ENCODE peak calls at places on chromosomes 6 and 20, in eight cellular contexts. One of them, this sample, is unnamed.

GRCh38 chr6:113428702-113429101 is 428.4 kb upstream of the MARCKS start:
- DNase-seq in HS-5: no peak
- DNase-seq in right atrium auricular region: no peak
- DNase-seq in Calu3: peak; percentile 4
- DNase-seq in AG10803: no peak
- DNase-seq in stimulated activated CD4-positive, alpha-beta T cell treated with anti-CD3 and anti-CD28 coated beads, TNF-alpha, amount 100 ng/mL, for 48 hours: no peak
- DNase-seq in left ventricle myocardium superior: no peak
- DNase-seq in activated CD4-positive, alpha-beta T cell treated with anti-CD3 and anti-CD28 coated beads, Interleukin-2, amount 10 ng/mL, durations not matched to agents 7 days and 5 days: no peak
- DNase-seq in this sample: no peak

GRCh38 chr20:53322651-53323050 is 271.0 kb downstream of the ZNF217 start:
- DNase-seq in activated CD4-positive, alpha-beta T cell treated with anti-CD3 and anti-CD28 coated beads, Interleukin-2, amount 10 ng/mL, durations not matched to agents 7 days and 5 days: peak; percentile 15
- DNase-seq in right atrium auricular region: no peak
- DNase-seq in Calu3: no peak
- DNase-seq in stimulated activated CD4-positive, alpha-beta T cell treated with anti-CD3 and anti-CD28 coated beads, TNF-alpha, amount 100 ng/mL, for 48 hours: no peak
- DNase-seq in HS-5: no peak
- DNase-seq in AG10803: no peak
- DNase-seq in left ventricle myocardium superior: no peak
- DNase-seq in this sample: no peak

GRCh38 chr6:33204415-33205171 is at the start of gene HSD17B8:
- DNase-seq in AG10803: peak; percentile 86
- DNase-seq in HS-5: no peak
- DNase-seq in stimulated activated CD4-positive, alpha-beta T cell treated with anti-CD3 and anti-CD28 coated beads, TNF-alpha, amount 100 ng/mL, for 48 hours: peak; percentile 85
- DNase-seq in left ventricle myocardium superior: peak; percentile 97
- DNase-seq in activated CD4-positive, alpha-beta T cell treated with anti-CD3 and anti-CD28 coated beads, Interleukin-2, amount 10 ng/mL, durations not matched to agents 7 days and 5 days: peak; percentile 93
- DNase-seq in Calu3: peak; percentile 99
- DNase-seq in right atrium auricular region: peak; percentile 95
- DNase-seq in this sample: peak; percentile 53

GRCh38 chr6:97049254-97050004 is 124.9 kb downstream of the KLHL32 start:
- DNase-seq in AG10803: no peak
- DNase-seq in right atrium auricular region: no peak
- DNase-seq in stimulated activated CD4-positive, alpha-beta T cell treated with anti-CD3 and anti-CD28 coated beads, TNF-alpha, amount 100 ng/mL, for 48 hours: no peak
- DNase-seq in left ventricle myocardium superior: no peak
- DNase-seq in Calu3: no peak
- DNase-seq in activated CD4-positive, alpha-beta T cell treated with anti-CD3 and anti-CD28 coated beads, Interleukin-2, amount 10 ng/mL, durations not matched to agents 7 days and 5 days: no peak
- DNase-seq in HS-5: no peak
- DNase-seq in this sample: no peak

GRCh38 chr6:127868338-127868737 is 32.5 kb downstream of the THEMIS start:
- DNase-seq in AG10803: peak; percentile 34
- DNase-seq in right atrium auricular region: no peak
- DNase-seq in Calu3: no peak
- DNase-seq in stimulated activated CD4-positive, alpha-beta T cell treated with anti-CD3 and anti-CD28 coated beads, TNF-alpha, amount 100 ng/mL, for 48 hours: no peak
- DNase-seq in HS-5: peak; percentile 20
- DNase-seq in activated CD4-positive, alpha-beta T cell treated with anti-CD3 and anti-CD28 coated beads, Interleukin-2, amount 10 ng/mL, durations not matched to agents 7 days and 5 days: no peak
- DNase-seq in left ventricle myocardium superior: no peak
- DNase-seq in this sample: no peak

GRCh38 chr6:7238526-7238899 is 74.5 kb downstream of the SSR1 start:
- DNase-seq in activated CD4-positive, alpha-beta T cell treated with anti-CD3 and anti-CD28 coated beads, Interleukin-2, amount 10 ng/mL, durations not matched to agents 7 days and 5 days: no peak
- DNase-seq in Calu3: no peak
- DNase-seq in HS-5: no peak
- DNase-seq in AG10803: no peak
- DNase-seq in stimulated activated CD4-positive, alpha-beta T cell treated with anti-CD3 and anti-CD28 coated beads, TNF-alpha, amount 100 ng/mL, for 48 hours: no peak
- DNase-seq in left ventricle myocardium superior: no peak
- DNase-seq in right atrium auricular region: no peak
- DNase-seq in this sample: no peak

GRCh38 chr6:75204959-75205775 is 686 bp downstream of the COL12A1 start:
- DNase-seq in stimulated activated CD4-positive, alpha-beta T cell treated with anti-CD3 and anti-CD28 coated beads, TNF-alpha, amount 100 ng/mL, for 48 hours: no peak
- DNase-seq in activated CD4-positive, alpha-beta T cell treated with anti-CD3 and anti-CD28 coated beads, Interleukin-2, amount 10 ng/mL, durations not matched to agents 7 days and 5 days: no peak
- DNase-seq in HS-5: no peak
- DNase-seq in right atrium auricular region: no peak
- DNase-seq in Calu3: peak; percentile 54
- DNase-seq in left ventricle myocardium superior: no peak
- DNase-seq in AG10803: peak; percentile 75
- DNase-seq in this sample: no peak

GRCh38 chr6:93416575-93417420 is 2.6 kb downstream of the EPHA7 start:
- DNase-seq in activated CD4-positive, alpha-beta T cell treated with anti-CD3 and anti-CD28 coated beads, Interleukin-2, amount 10 ng/mL, durations not matched to agents 7 days and 5 days: no peak
- DNase-seq in right atrium auricular region: no peak
- DNase-seq in HS-5: peak; percentile 29
- DNase-seq in stimulated activated CD4-positive, alpha-beta T cell treated with anti-CD3 and anti-CD28 coated beads, TNF-alpha, amount 100 ng/mL, for 48 hours: no peak
- DNase-seq in left ventricle myocardium superior: peak; percentile 62
- DNase-seq in Calu3: peak; percentile 16
- DNase-seq in AG10803: no peak
- DNase-seq in this sample: no peak

GRCh38 chr6:16759646-16760535 is 1.4 kb downstream of the ATXN1 start:
- DNase-seq in right atrium auricular region: peak; percentile 93
- DNase-seq in activated CD4-positive, alpha-beta T cell treated with anti-CD3 and anti-CD28 coated beads, Interleukin-2, amount 10 ng/mL, durations not matched to agents 7 days and 5 days: peak; percentile 74
- DNase-seq in AG10803: peak; percentile 91
- DNase-seq in HS-5: no peak
- DNase-seq in left ventricle myocardium superior: peak; percentile 95
- DNase-seq in Calu3: peak; percentile 74
- DNase-seq in stimulated activated CD4-positive, alpha-beta T cell treated with anti-CD3 and anti-CD28 coated beads, TNF-alpha, amount 100 ng/mL, for 48 hours: peak; percentile 48
- DNase-seq in this sample: no peak

GRCh38 chr6:112205521-112206458 is 48.6 kb downstream of the LAMA4 start:
- DNase-seq in stimulated activated CD4-positive, alpha-beta T cell treated with anti-CD3 and anti-CD28 coated beads, TNF-alpha, amount 100 ng/mL, for 48 hours: no peak
- DNase-seq in right atrium auricular region: no peak
- DNase-seq in HS-5: peak; percentile 52
- DNase-seq in left ventricle myocardium superior: no peak
- DNase-seq in Calu3: peak; percentile 50
- DNase-seq in activated CD4-positive, alpha-beta T cell treated with anti-CD3 and anti-CD28 coated beads, Interleukin-2, amount 10 ng/mL, durations not matched to agents 7 days and 5 days: no peak
- DNase-seq in AG10803: peak; percentile 59
- DNase-seq in this sample: no peak

GRCh38 chr6:129860901-129861665 is at the start of gene TMEM244:
- DNase-seq in stimulated activated CD4-positive, alpha-beta T cell treated with anti-CD3 and anti-CD28 coated beads, TNF-alpha, amount 100 ng/mL, for 48 hours: no peak
- DNase-seq in Calu3: no peak
- DNase-seq in HS-5: peak; percentile 84
- DNase-seq in left ventricle myocardium superior: no peak
- DNase-seq in right atrium auricular region: no peak
- DNase-seq in activated CD4-positive, alpha-beta T cell treated with anti-CD3 and anti-CD28 coated beads, Interleukin-2, amount 10 ng/mL, durations not matched to agents 7 days and 5 days: peak; percentile 12
- DNase-seq in AG10803: peak; percentile 93
- DNase-seq in this sample: no peak

GRCh38 chr20:14055127-14055742 is 59.9 kb downstream of the MACROD2 start:
- DNase-seq in AG10803: peak; percentile 76
- DNase-seq in stimulated activated CD4-positive, alpha-beta T cell treated with anti-CD3 and anti-CD28 coated beads, TNF-alpha, amount 100 ng/mL, for 48 hours: peak; percentile 11
- DNase-seq in left ventricle myocardium superior: no peak
- DNase-seq in activated CD4-positive, alpha-beta T cell treated with anti-CD3 and anti-CD28 coated beads, Interleukin-2, amount 10 ng/mL, durations not matched to agents 7 days and 5 days: peak; percentile 52
- DNase-seq in right atrium auricular region: no peak
- DNase-seq in HS-5: peak; percentile 31
- DNase-seq in Calu3: peak; percentile 19
- DNase-seq in this sample: peak; percentile 37

GRCh38 chr6:99592900-99593299 is 13.7 kb upstream of the PRDM13 start:
- DNase-seq in stimulated activated CD4-positive, alpha-beta T cell treated with anti-CD3 and anti-CD28 coated beads, TNF-alpha, amount 100 ng/mL, for 48 hours: no peak
- DNase-seq in left ventricle myocardium superior: no peak
- DNase-seq in Calu3: no peak
- DNase-seq in HS-5: peak; percentile 53
- DNase-seq in right atrium auricular region: no peak
- DNase-seq in activated CD4-positive, alpha-beta T cell treated with anti-CD3 and anti-CD28 coated beads, Interleukin-2, amount 10 ng/mL, durations not matched to agents 7 days and 5 days: no peak
- DNase-seq in AG10803: peak; percentile 87
- DNase-seq in this sample: no peak

GRCh38 chr6:12110523-12111154 is 98.5 kb downstream of the HIVEP1 start:
- DNase-seq in AG10803: no peak
- DNase-seq in left ventricle myocardium superior: no peak
- DNase-seq in activated CD4-positive, alpha-beta T cell treated with anti-CD3 and anti-CD28 coated beads, Interleukin-2, amount 10 ng/mL, durations not matched to agents 7 days and 5 days: peak; percentile 26
- DNase-seq in stimulated activated CD4-positive, alpha-beta T cell treated with anti-CD3 and anti-CD28 coated beads, TNF-alpha, amount 100 ng/mL, for 48 hours: no peak
- DNase-seq in HS-5: no peak
- DNase-seq in right atrium auricular region: no peak
- DNase-seq in Calu3: no peak
- DNase-seq in this sample: no peak

GRCh38 chr6:5851261-5851757 is 155.4 kb downstream of the NRN1 start:
- DNase-seq in left ventricle myocardium superior: peak; percentile 74
- DNase-seq in activated CD4-positive, alpha-beta T cell treated with anti-CD3 and anti-CD28 coated beads, Interleukin-2, amount 10 ng/mL, durations not matched to agents 7 days and 5 days: peak; percentile 67
- DNase-seq in AG10803: peak; percentile 27
- DNase-seq in HS-5: no peak
- DNase-seq in Calu3: peak; percentile 56
- DNase-seq in right atrium auricular region: no peak
- DNase-seq in stimulated activated CD4-positive, alpha-beta T cell treated with anti-CD3 and anti-CD28 coated beads, TNF-alpha, amount 100 ng/mL, for 48 hours: peak; percentile 39
- DNase-seq in this sample: no peak

GRCh38 chr20:44326391-44327159 is 10.3 kb upstream of the R3HDML start:
- DNase-seq in right atrium auricular region: no peak
- DNase-seq in AG10803: no peak
- DNase-seq in left ventricle myocardium superior: no peak
- DNase-seq in stimulated activated CD4-positive, alpha-beta T cell treated with anti-CD3 and anti-CD28 coated beads, TNF-alpha, amount 100 ng/mL, for 48 hours: no peak
- DNase-seq in activated CD4-positive, alpha-beta T cell treated with anti-CD3 and anti-CD28 coated beads, Interleukin-2, amount 10 ng/mL, durations not matched to agents 7 days and 5 days: no peak
- DNase-seq in Calu3: peak; percentile 30
- DNase-seq in HS-5: no peak
- DNase-seq in this sample: no peak

GRCh38 chr6:138182939-138183791 is 21.4 kb downstream of the ARFGEF3 start:
- DNase-seq in activated CD4-positive, alpha-beta T cell treated with anti-CD3 and anti-CD28 coated beads, Interleukin-2, amount 10 ng/mL, durations not matched to agents 7 days and 5 days: no peak
- DNase-seq in stimulated activated CD4-positive, alpha-beta T cell treated with anti-CD3 and anti-CD28 coated beads, TNF-alpha, amount 100 ng/mL, for 48 hours: no peak
- DNase-seq in right atrium auricular region: no peak
- DNase-seq in HS-5: no peak
- DNase-seq in Calu3: no peak
- DNase-seq in AG10803: no peak
- DNase-seq in left ventricle myocardium superior: no peak
- DNase-seq in this sample: no peak

GRCh38 chr6:56951049-56951816 is 3.7 kb upstream of the BEND6 start:
- DNase-seq in right atrium auricular region: no peak
- DNase-seq in HS-5: no peak
- DNase-seq in Calu3: no peak
- DNase-seq in activated CD4-positive, alpha-beta T cell treated with anti-CD3 and anti-CD28 coated beads, Interleukin-2, amount 10 ng/mL, durations not matched to agents 7 days and 5 days: no peak
- DNase-seq in stimulated activated CD4-positive, alpha-beta T cell treated with anti-CD3 and anti-CD28 coated beads, TNF-alpha, amount 100 ng/mL, for 48 hours: no peak
- DNase-seq in left ventricle myocardium superior: no peak
- DNase-seq in AG10803: peak; percentile 41
- DNase-seq in this sample: no peak

GRCh38 chr20:4472906-4473305 is 248.8 kb upstream of the PRND start:
- DNase-seq in right atrium auricular region: no peak
- DNase-seq in Calu3: no peak
- DNase-seq in AG10803: peak; percentile 76
- DNase-seq in HS-5: peak; percentile 28
- DNase-seq in activated CD4-positive, alpha-beta T cell treated with anti-CD3 and anti-CD28 coated beads, Interleukin-2, amount 10 ng/mL, durations not matched to agents 7 days and 5 days: no peak
- DNase-seq in left ventricle myocardium superior: no peak
- DNase-seq in stimulated activated CD4-positive, alpha-beta T cell treated with anti-CD3 and anti-CD28 coated beads, TNF-alpha, amount 100 ng/mL, for 48 hours: no peak
- DNase-seq in this sample: no peak

GRCh38 chr20:23161968-23162696 is 76.0 kb upstream of the CD93 start:
- DNase-seq in activated CD4-positive, alpha-beta T cell treated with anti-CD3 and anti-CD28 coated beads, Interleukin-2, amount 10 ng/mL, durations not matched to agents 7 days and 5 days: no peak
- DNase-seq in Calu3: peak; percentile 15
- DNase-seq in AG10803: no peak
- DNase-seq in HS-5: no peak
- DNase-seq in stimulated activated CD4-positive, alpha-beta T cell treated with anti-CD3 and anti-CD28 coated beads, TNF-alpha, amount 100 ng/mL, for 48 hours: no peak
- DNase-seq in left ventricle myocardium superior: peak; percentile 85
- DNase-seq in right atrium auricular region: peak; percentile 95
- DNase-seq in this sample: no peak

GRCh38 chr6:28729501-28730402 is 194.0 kb downstream of the TRIM27 start:
- DNase-seq in activated CD4-positive, alpha-beta T cell treated with anti-CD3 and anti-CD28 coated beads, Interleukin-2, amount 10 ng/mL, durations not matched to agents 7 days and 5 days: no peak
- DNase-seq in right atrium auricular region: no peak
- DNase-seq in Calu3: no peak
- DNase-seq in AG10803: no peak
- DNase-seq in HS-5: no peak
- DNase-seq in left ventricle myocardium superior: no peak
- DNase-seq in stimulated activated CD4-positive, alpha-beta T cell treated with anti-CD3 and anti-CD28 coated beads, TNF-alpha, amount 100 ng/mL, for 48 hours: no peak
- DNase-seq in this sample: no peak

GRCh38 chr6:44024597-44025219 is 102.5 kb downstream of the MRPL14 start:
- DNase-seq in HS-5: no peak
- DNase-seq in Calu3: no peak
- DNase-seq in left ventricle myocardium superior: no peak
- DNase-seq in stimulated activated CD4-positive, alpha-beta T cell treated with anti-CD3 and anti-CD28 coated beads, TNF-alpha, amount 100 ng/mL, for 48 hours: no peak
- DNase-seq in activated CD4-positive, alpha-beta T cell treated with anti-CD3 and anti-CD28 coated beads, Interleukin-2, amount 10 ng/mL, durations not matched to agents 7 days and 5 days: no peak
- DNase-seq in AG10803: no peak
- DNase-seq in right atrium auricular region: no peak
- DNase-seq in this sample: no peak

GRCh38 chr20:63177134-63177784 is 38.7 kb downstream of the YTHDF1 start:
- DNase-seq in right atrium auricular region: no peak
- DNase-seq in Calu3: no peak
- DNase-seq in stimulated activated CD4-positive, alpha-beta T cell treated with anti-CD3 and anti-CD28 coated beads, TNF-alpha, amount 100 ng/mL, for 48 hours: no peak
- DNase-seq in left ventricle myocardium superior: no peak
- DNase-seq in activated CD4-positive, alpha-beta T cell treated with anti-CD3 and anti-CD28 coated beads, Interleukin-2, amount 10 ng/mL, durations not matched to agents 7 days and 5 days: no peak
- DNase-seq in HS-5: no peak
- DNase-seq in AG10803: no peak
- DNase-seq in this sample: no peak

GRCh38 chr20:51579137-51579536 is 36.6 kb upstream of the NFATC2 start:
- DNase-seq in HS-5: no peak
- DNase-seq in right atrium auricular region: no peak
- DNase-seq in Calu3: no peak
- DNase-seq in AG10803: peak; percentile 53
- DNase-seq in activated CD4-positive, alpha-beta T cell treated with anti-CD3 and anti-CD28 coated beads, Interleukin-2, amount 10 ng/mL, durations not matched to agents 7 days and 5 days: no peak
- DNase-seq in left ventricle myocardium superior: no peak
- DNase-seq in stimulated activated CD4-positive, alpha-beta T cell treated with anti-CD3 and anti-CD28 coated beads, TNF-alpha, amount 100 ng/mL, for 48 hours: no peak
- DNase-seq in this sample: no peak

GRCh38 chr6:149723771-149724417 is 6.0 kb upstream of the LATS1 start:
- DNase-seq in HS-5: peak; percentile 35
- DNase-seq in right atrium auricular region: no peak
- DNase-seq in left ventricle myocardium superior: no peak
- DNase-seq in AG10803: peak; percentile 87
- DNase-seq in Calu3: peak; percentile 32
- DNase-seq in stimulated activated CD4-positive, alpha-beta T cell treated with anti-CD3 and anti-CD28 coated beads, TNF-alpha, amount 100 ng/mL, for 48 hours: peak; percentile 6
- DNase-seq in activated CD4-positive, alpha-beta T cell treated with anti-CD3 and anti-CD28 coated beads, Interleukin-2, amount 10 ng/mL, durations not matched to agents 7 days and 5 days: peak; percentile 64
- DNase-seq in this sample: no peak

GRCh38 chr6:12545837-12546658 is 170.5 kb upstream of the PHACTR1 start:
- DNase-seq in left ventricle myocardium superior: no peak
- DNase-seq in activated CD4-positive, alpha-beta T cell treated with anti-CD3 and anti-CD28 coated beads, Interleukin-2, amount 10 ng/mL, durations not matched to agents 7 days and 5 days: no peak
- DNase-seq in HS-5: peak; percentile 80
- DNase-seq in right atrium auricular region: no peak
- DNase-seq in Calu3: peak; percentile 27
- DNase-seq in AG10803: peak; percentile 81
- DNase-seq in stimulated activated CD4-positive, alpha-beta T cell treated with anti-CD3 and anti-CD28 coated beads, TNF-alpha, amount 100 ng/mL, for 48 hours: no peak
- DNase-seq in this sample: no peak

GRCh38 chr6:100846276-100846675 is 34.9 kb downstream of the ASCC3 start:
- DNase-seq in HS-5: no peak
- DNase-seq in Calu3: no peak
- DNase-seq in right atrium auricular region: no peak
- DNase-seq in stimulated activated CD4-positive, alpha-beta T cell treated with anti-CD3 and anti-CD28 coated beads, TNF-alpha, amount 100 ng/mL, for 48 hours: no peak
- DNase-seq in left ventricle myocardium superior: no peak
- DNase-seq in AG10803: no peak
- DNase-seq in activated CD4-positive, alpha-beta T cell treated with anti-CD3 and anti-CD28 coated beads, Interleukin-2, amount 10 ng/mL, durations not matched to agents 7 days and 5 days: no peak
- DNase-seq in this sample: no peak

GRCh38 chr6:116992546-116992945 is 115.5 kb downstream of the RFX6 start:
- DNase-seq in stimulated activated CD4-positive, alpha-beta T cell treated with anti-CD3 and anti-CD28 coated beads, TNF-alpha, amount 100 ng/mL, for 48 hours: no peak
- DNase-seq in HS-5: no peak
- DNase-seq in activated CD4-positive, alpha-beta T cell treated with anti-CD3 and anti-CD28 coated beads, Interleukin-2, amount 10 ng/mL, durations not matched to agents 7 days and 5 days: no peak
- DNase-seq in right atrium auricular region: no peak
- DNase-seq in Calu3: no peak
- DNase-seq in left ventricle myocardium superior: no peak
- DNase-seq in AG10803: no peak
- DNase-seq in this sample: no peak

GRCh38 chr6:134074151-134074712 is 21.8 kb upstream of the SLC2A12 start:
- DNase-seq in left ventricle myocardium superior: no peak
- DNase-seq in HS-5: no peak
- DNase-seq in stimulated activated CD4-positive, alpha-beta T cell treated with anti-CD3 and anti-CD28 coated beads, TNF-alpha, amount 100 ng/mL, for 48 hours: no peak
- DNase-seq in right atrium auricular region: no peak
- DNase-seq in Calu3: no peak
- DNase-seq in activated CD4-positive, alpha-beta T cell treated with anti-CD3 and anti-CD28 coated beads, Interleukin-2, amount 10 ng/mL, durations not matched to agents 7 days and 5 days: no peak
- DNase-seq in AG10803: no peak
- DNase-seq in this sample: no peak

GRCh38 chr20:10596726-10597125 is 77.1 kb downstream of the JAG1 start:
- DNase-seq in activated CD4-positive, alpha-beta T cell treated with anti-CD3 and anti-CD28 coated beads, Interleukin-2, amount 10 ng/mL, durations not matched to agents 7 days and 5 days: no peak
- DNase-seq in HS-5: no peak
- DNase-seq in stimulated activated CD4-positive, alpha-beta T cell treated with anti-CD3 and anti-CD28 coated beads, TNF-alpha, amount 100 ng/mL, for 48 hours: no peak
- DNase-seq in Calu3: no peak
- DNase-seq in AG10803: peak; percentile 75
- DNase-seq in left ventricle myocardium superior: no peak
- DNase-seq in right atrium auricular region: no peak
- DNase-seq in this sample: peak; percentile 44

GRCh38 chr6:108726726-108727339 is 121.4 kb upstream of the ARMC2 start:
- DNase-seq in activated CD4-positive, alpha-beta T cell treated with anti-CD3 and anti-CD28 coated beads, Interleukin-2, amount 10 ng/mL, durations not matched to agents 7 days and 5 days: no peak
- DNase-seq in left ventricle myocardium superior: no peak
- DNase-seq in right atrium auricular region: no peak
- DNase-seq in HS-5: no peak
- DNase-seq in Calu3: no peak
- DNase-seq in AG10803: no peak
- DNase-seq in stimulated activated CD4-positive, alpha-beta T cell treated with anti-CD3 and anti-CD28 coated beads, TNF-alpha, amount 100 ng/mL, for 48 hours: no peak
- DNase-seq in this sample: no peak

GRCh38 chr6:55694148-55694547 is 115.2 kb upstream of the HMGCLL1 start:
- DNase-seq in HS-5: peak; percentile 36
- DNase-seq in AG10803: peak; percentile 23
- DNase-seq in left ventricle myocardium superior: peak; percentile 50
- DNase-seq in activated CD4-positive, alpha-beta T cell treated with anti-CD3 and anti-CD28 coated beads, Interleukin-2, amount 10 ng/mL, durations not matched to agents 7 days and 5 days: no peak
- DNase-seq in stimulated activated CD4-positive, alpha-beta T cell treated with anti-CD3 and anti-CD28 coated beads, TNF-alpha, amount 100 ng/mL, for 48 hours: no peak
- DNase-seq in right atrium auricular region: no peak
- DNase-seq in Calu3: peak; percentile 32
- DNase-seq in this sample: no peak

GRCh38 chr20:63497946-63498935 is 642 bp downstream of the EEF1A2 start:
- DNase-seq in Calu3: peak; percentile 92
- DNase-seq in stimulated activated CD4-positive, alpha-beta T cell treated with anti-CD3 and anti-CD28 coated beads, TNF-alpha, amount 100 ng/mL, for 48 hours: no peak
- DNase-seq in right atrium auricular region: no peak
- DNase-seq in AG10803: peak; percentile 30
- DNase-seq in HS-5: no peak
- DNase-seq in left ventricle myocardium superior: peak; percentile 84
- DNase-seq in activated CD4-positive, alpha-beta T cell treated with anti-CD3 and anti-CD28 coated beads, Interleukin-2, amount 10 ng/mL, durations not matched to agents 7 days and 5 days: no peak
- DNase-seq in this sample: no peak